ENCODE peak calls at places on chromosomes 7 and 10, in nine cellular contexts. M is astrocyte of the spinal cord, N is ascending aorta, P is choroid plexus epithelial cell, D is Caco-2, V is fibroblast of mammary gland, K is ovary, G is brain microvascular endothelial cell, Z is cardiac fibroblast. Q is an unnamed sample.

GRCh38 chr10:130747946-130748345 is 563.6 kb downstream of the TCERG1L start:
- DNase-seq in Z (no peak), V (no peak), G (no peak), P (no peak), M (no peak), N (no peak), K (no peak), D (no peak), Q (no peak)

GRCh38 chr10:48929413-48929990 is 10.1 kb downstream of the LRRC18 start:
- DNase-seq in N (no peak), P (no peak), V (no peak), K (no peak), Z (no peak), D (no peak), G (no peak), M (no peak), Q (no peak)

GRCh38 chr10:117536862-117537435 is 5.6 kb upstream of the EMX2 start:
- DNase-seq in N (no peak), K (no peak), Z (no peak), V (no peak), D (no peak), P (no peak), G (no peak), M (no peak), Q (no peak)

GRCh38 chr7:1918881-1919525 is 248.9 kb downstream of the ELFN1 start:
- DNase-seq in V (no peak), K (no peak), D (no peak), P (no peak), M (no peak), Z (no peak), G (no peak), N (no peak), Q (no peak)

GRCh38 chr10:86373828-86374227 is 7.2 kb upstream of the GRID1 start:
- DNase-seq in V (no peak), N (no peak), K (no peak), D (no peak), M (no peak), Z (no peak), P (no peak), G (no peak), Q (no peak)

GRCh38 chr7:30445770-30446169 is 32.8 kb downstream of the NOD1 start:
- DNase-seq in Z (peak), K (peak), P (peak), N (peak), D (peak), V (peak), G (no peak), M (peak), Q (peak)

GRCh38 chr10:61839911-61840310 is 61.6 kb upstream of the ARID5B start:
- DNase-seq in V (no peak), M (no peak), N (no peak), P (no peak), Z (no peak), K (no peak), D (no peak), G (no peak), Q (no peak)

GRCh38 chr7:104943502-104944343 is 70.3 kb upstream of the KMT2E start:
- DNase-seq in G (peak), Z (peak), V (no peak), D (peak), K (peak), M (peak), N (no peak), P (peak), Q (no peak)

GRCh38 chr7:137846588-137847417 is at the start of gene DGKI:
- DNase-seq in Z (peak), N (no peak), K (peak), P (no peak), V (no peak), G (no peak), M (no peak), D (no peak), Q (peak)

GRCh38 chr7:48188776-48189520 is 17.7 kb downstream of the ABCA13 start:
- DNase-seq in M (peak), V (peak), N (no peak), K (no peak), P (peak), D (no peak), Z (no peak), G (peak), Q (no peak)

GRCh38 chr7:97002555-97003261 is 2.6 kb upstream of the DLX6 start:
- DNase-seq in Z (no peak), P (no peak), N (no peak), V (no peak), G (no peak), M (no peak), K (no peak), D (no peak), Q (no peak)

GRCh38 chr7:97001221-97001620 is 4.1 kb upstream of the DLX6 start:
- DNase-seq in G (no peak), Z (no peak), N (no peak), D (no peak), P (no peak), K (no peak), V (no peak), M (no peak), Q (no peak)

GRCh38 chr7:97003262-97004236 is 1.8 kb upstream of the DLX6 start:
- DNase-seq in G (no peak), Z (no peak), N (no peak), D (no peak), M (no peak), V (no peak), P (no peak), K (no peak), Q (no peak)

GRCh38 chr7:97004237-97004930 is 969 bp upstream of the DLX6 start:
- DNase-seq in G (no peak), P (no peak), N (no peak), D (no peak), K (no peak), Z (no peak), M (no peak), V (no peak), Q (no peak)

GRCh38 chr7:97001656-97002554 is 3.4 kb upstream of the DLX6 start:
- DNase-seq in Z (no peak), P (no peak), V (no peak), D (no peak), M (no peak), K (no peak), G (no peak), N (no peak), Q (no peak)
- H3K4me3 ChIP-seq in Z (no peak), P (no peak), V (no peak), D (no peak), M (no peak), K (no peak), G (no peak), N (no peak), Q (no peak)

GRCh38 chr10:6362879-6363278 is 160.1 kb downstream of the PFKFB3 start:
- DNase-seq in V (no peak), G (no peak), P (no peak), K (no peak), D (no peak), Z (no peak), N (no peak), M (no peak), Q (no peak)

GRCh38 chr10:6364283-6364682 is 161.6 kb downstream of the PFKFB3 start:
- DNase-seq in N (no peak), K (no peak), G (no peak), Z (no peak), P (no peak), D (no peak), V (no peak), M (no peak), Q (no peak)

GRCh38 chr10:6365384-6365783 is 162.7 kb downstream of the PFKFB3 start:
- DNase-seq in K (no peak), D (peak), M (no peak), V (no peak), G (no peak), P (peak), N (no peak), Z (no peak), Q (no peak)

GRCh38 chr10:6363516-6363915 is 160.8 kb downstream of the PFKFB3 start:
- DNase-seq in D (peak), V (no peak), Z (no peak), M (no peak), N (no peak), K (no peak), P (no peak), G (no peak), Q (no peak)

DNA sequence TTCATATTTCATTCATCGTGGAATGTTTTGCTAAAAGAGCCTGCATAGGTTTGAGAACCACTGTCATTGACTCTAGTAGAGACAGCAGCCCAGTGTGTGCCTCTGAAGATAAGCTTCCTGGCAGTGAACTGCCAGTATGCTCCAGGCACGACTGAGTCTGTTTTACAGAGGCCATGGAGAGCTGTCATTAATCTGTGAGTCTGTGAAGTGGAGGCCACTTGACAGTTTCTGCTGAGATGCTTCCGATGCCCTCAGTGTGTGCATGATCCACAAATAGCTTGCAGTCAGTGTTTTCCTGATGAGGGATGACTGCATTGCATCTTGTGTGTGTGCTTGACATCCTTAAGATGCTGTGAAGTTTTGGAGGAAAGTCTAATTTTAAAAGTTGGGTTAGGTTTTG is 162.2 kb downstream of the PFKFB3 start:
- DNase-seq in V (no peak), N (no peak), D (no peak), M (no peak), Z (no peak), G (no peak), P (peak), K (no peak), Q (no peak)
- TF ChIP-seq CTCF in V (no peak), N (no peak), D (no peak), M (no peak), Z (no peak), G (no peak), P (no peak), K (no peak), Q (no peak)

GRCh38 chr7:42077276-42078135 is 159.5 kb downstream of the GLI3 start:
- DNase-seq in K (no peak), D (no peak), M (no peak), G (no peak), P (no peak), N (no peak), Z (no peak), V (no peak), Q (no peak)

GRCh38 chr7:42080831-42081230 is 156.2 kb downstream of the GLI3 start:
- DNase-seq in M (no peak), Z (no peak), V (no peak), N (no peak), D (no peak), G (no peak), P (no peak), K (no peak), Q (peak)

GRCh38 chr7:42081672-42082071 is 155.3 kb downstream of the GLI3 start:
- DNase-seq in G (no peak), N (no peak), M (no peak), D (no peak), Z (no peak), P (no peak), K (no peak), V (no peak), Q (no peak)

GRCh38 chr7:42074079-42074478 is 162.9 kb downstream of the GLI3 start:
- DNase-seq in D (no peak), Z (no peak), M (no peak), N (no peak), P (no peak), K (no peak), G (no peak), V (no peak), Q (no peak)

DNA sequence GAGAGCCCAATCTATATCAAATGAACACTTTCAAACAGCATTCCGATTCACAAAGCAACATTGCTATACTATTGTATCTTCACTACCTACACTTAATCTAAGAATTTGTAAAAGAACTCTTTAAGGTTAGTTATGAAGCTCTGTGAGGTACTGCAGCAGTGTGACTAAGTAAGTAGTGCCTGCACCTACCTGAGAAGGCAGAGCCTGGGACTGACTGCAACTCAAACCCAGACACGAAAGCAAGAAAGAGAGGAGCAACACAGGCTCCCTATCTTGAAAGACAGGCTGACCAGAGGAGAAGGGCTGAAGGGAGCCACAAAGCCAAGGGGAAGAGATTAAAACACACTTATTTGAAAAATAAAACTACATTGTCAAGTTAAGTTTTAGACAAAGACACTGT is 160.1 kb downstream of the GLI3 start:
- DNase-seq in N (no peak), G (no peak), V (no peak), Z (no peak), M (no peak), K (no peak), P (no peak), D (no peak), Q (no peak)
- H3K4me3 ChIP-seq in N (no peak), G (no peak), V (no peak), Z (no peak), M (no peak), K (no peak), P (no peak), D (no peak), Q (no peak)

DNA sequence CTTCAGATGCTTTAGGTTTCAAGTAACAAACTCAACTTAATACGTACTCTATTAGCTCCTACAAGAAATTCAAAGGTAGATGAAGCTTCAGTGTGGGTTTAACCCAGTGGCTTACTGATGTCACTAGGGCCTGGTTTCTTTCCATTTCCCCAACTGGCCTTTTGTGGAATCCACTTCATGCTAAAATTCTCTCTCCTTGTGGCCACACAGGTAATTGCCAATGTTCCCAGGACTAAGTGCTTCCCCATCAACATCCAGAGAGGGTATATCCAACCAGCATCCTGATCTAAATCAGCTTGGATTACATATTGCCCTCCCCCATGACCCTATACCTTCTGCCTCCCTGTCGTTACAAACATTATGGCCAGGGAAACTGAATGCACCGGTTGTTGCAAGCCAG is 10.7 kb downstream of the FBXL13 start:
- DNase-seq in N (no peak), V (no peak), G (no peak), Z (no peak), K (no peak), D (no peak), P (no peak), M (no peak), Q (no peak)
- TF ChIP-seq CTCF in N (no peak), V (no peak), G (no peak), Z (no peak), K (no peak), D (no peak), P (peak), M (no peak), Q (no peak)

DNA sequence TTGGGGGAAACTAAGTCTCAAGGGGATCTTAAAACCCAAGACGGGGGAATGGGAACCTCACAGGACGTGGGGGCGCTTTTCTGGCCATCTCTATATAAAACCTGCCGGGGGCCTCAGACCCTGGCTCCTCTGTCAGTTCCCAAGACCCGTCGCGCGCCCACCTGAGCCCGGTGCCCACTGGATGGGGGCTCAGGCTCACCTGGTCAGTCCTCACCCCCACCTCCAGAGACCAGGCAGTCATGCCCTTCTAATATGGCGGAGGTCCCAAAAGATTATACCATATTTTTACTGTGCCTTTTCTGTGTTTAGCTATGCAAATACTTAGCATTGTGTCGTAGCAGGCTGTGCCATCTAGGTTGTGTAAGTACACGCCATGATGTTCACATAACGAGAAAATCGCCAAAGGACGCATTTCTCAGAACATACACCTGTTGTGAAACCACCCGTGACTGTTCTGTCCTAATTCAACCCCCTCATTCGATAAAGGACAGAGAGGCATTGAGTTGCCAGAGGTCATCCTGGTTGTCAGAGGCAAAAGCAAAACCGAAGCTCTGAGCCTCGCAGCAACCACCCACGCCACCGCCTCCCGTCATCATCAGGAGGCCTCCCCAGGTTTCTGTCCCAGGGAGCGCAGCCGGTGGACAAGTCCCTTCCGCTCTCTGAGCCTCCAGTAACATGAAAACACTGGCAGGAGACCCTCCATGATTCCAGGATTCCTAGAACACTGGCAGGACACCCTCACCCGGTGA is 28.9 kb downstream of the OAT start:
- DNase-seq in M (no peak), Z (no peak), P (no peak), V (no peak), K (no peak), D (no peak), G (no peak), N (no peak), Q (no peak)
- H3K4me3 ChIP-seq in M (no peak), Z (no peak), P (peak), V (no peak), K (no peak), D (peak), G (no peak), N (peak), Q (peak)

GRCh38 chr10:18233775-18234174 is 93.6 kb downstream of the CACNB2 start:
- DNase-seq in P (peak), M (no peak), D (no peak), Z (peak), K (peak), V (no peak), N (no peak), G (peak), Q (no peak)
- TF ChIP-seq CTCF in P (peak), M (peak), D (no peak), Z (peak), K (no peak), V (peak), N (no peak), G (peak), Q (no peak)